ENCODE peak calls at places on chromosomes 11 and 22, in six cellular contexts. One of them, this sample, is unnamed.

GRCh38 chr11:117949062-117949461 is 19.9 kb upstream of the TMPRSS13 start:
- DNase-seq in PC-3: no peak
- DNase-seq in osteoblast: no peak
- DNase-seq in suprapubic skin: no peak
- DNase-seq in IMR-90: no peak
- DNase-seq in HCT116: no peak
- DNase-seq in this sample: no peak

GRCh38 chr11:13116491-13116890 is 107.4 kb downstream of the RASSF10 start:
- DNase-seq in suprapubic skin: no peak
- DNase-seq in osteoblast: no peak
- DNase-seq in PC-3: no peak
- DNase-seq in IMR-90: no peak
- DNase-seq in HCT116: no peak
- DNase-seq in this sample: no peak

GRCh38 chr11:2963112-2963754 is 28.9 kb downstream of the NAP1L4 start:
- DNase-seq in IMR-90: no peak
- DNase-seq in HCT116: no peak
- DNase-seq in suprapubic skin: no peak
- DNase-seq in PC-3: no peak
- DNase-seq in osteoblast: peak
- DNase-seq in this sample: no peak

GRCh38 chr11:102950622-102951081 is 4.9 kb downstream of the MMP13 start:
- DNase-seq in PC-3: peak
- DNase-seq in suprapubic skin: no peak
- DNase-seq in osteoblast: no peak
- DNase-seq in HCT116: no peak
- DNase-seq in IMR-90: peak
- DNase-seq in this sample: no peak

GRCh38 chr11:91194551-91194950 is 971.7 kb upstream of the CHORDC1 start:
- DNase-seq in suprapubic skin: no peak
- DNase-seq in IMR-90: no peak
- DNase-seq in PC-3: no peak
- DNase-seq in osteoblast: no peak
- DNase-seq in HCT116: no peak
- DNase-seq in this sample: no peak

GRCh38 chr11:15006139-15006759 is 34.1 kb upstream of the CALCA start:
- DNase-seq in IMR-90: peak
- DNase-seq in osteoblast: no peak
- DNase-seq in PC-3: peak
- DNase-seq in suprapubic skin: no peak
- DNase-seq in HCT116: peak
- DNase-seq in this sample: no peak

GRCh38 chr11:118212131-118212725 is 12.6 kb downstream of the JAML start:
- DNase-seq in suprapubic skin: no peak
- DNase-seq in osteoblast: no peak
- DNase-seq in PC-3: no peak
- DNase-seq in IMR-90: no peak
- DNase-seq in HCT116: no peak
- DNase-seq in this sample: no peak

GRCh38 chr22:40029189-40029890 is 34.6 kb downstream of the FAM83F start:
- DNase-seq in IMR-90: no peak
- DNase-seq in PC-3: no peak
- DNase-seq in HCT116: no peak
- DNase-seq in osteoblast: no peak
- DNase-seq in suprapubic skin: no peak
- DNase-seq in this sample: no peak

GRCh38 chr11:2447253-2447950 is 2.6 kb downstream of the KCNQ1 start:
- DNase-seq in suprapubic skin: peak
- DNase-seq in osteoblast: peak
- DNase-seq in HCT116: no peak
- DNase-seq in IMR-90: no peak
- DNase-seq in PC-3: no peak
- DNase-seq in this sample: no peak

DNA sequence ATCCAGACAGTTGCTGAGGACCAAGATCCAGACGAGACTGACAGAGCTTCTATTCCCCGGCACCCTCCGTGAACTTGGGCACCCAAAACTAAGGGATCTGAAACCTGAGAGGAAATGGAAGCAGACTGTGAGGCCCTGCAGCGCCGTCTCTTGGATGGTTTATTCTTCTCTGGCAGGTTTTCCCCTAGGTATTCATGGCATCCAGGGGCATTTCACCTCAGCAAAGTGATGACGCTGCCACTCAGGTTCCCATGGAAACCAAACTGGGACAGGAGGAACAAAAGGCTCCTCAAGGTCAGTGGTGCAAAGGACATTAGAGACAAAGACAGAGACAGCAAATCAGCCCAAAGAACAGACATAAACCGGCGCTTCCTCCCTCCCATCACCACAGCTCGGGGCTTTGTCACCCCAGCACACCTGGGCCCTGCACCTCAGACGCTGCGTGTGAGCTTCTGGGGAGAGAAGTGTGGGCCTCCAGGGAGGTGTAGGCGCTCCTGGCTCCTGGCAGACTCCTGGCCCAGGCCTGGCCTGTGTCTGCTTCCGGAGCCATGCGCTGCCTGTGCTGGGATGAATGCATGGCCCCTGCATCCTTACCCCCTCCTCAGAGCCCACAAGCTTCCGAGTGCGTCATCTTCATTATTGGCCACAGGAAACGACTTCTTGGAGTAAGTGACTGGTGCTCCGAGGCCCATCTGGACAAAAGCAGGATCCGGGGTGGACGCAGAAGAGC is 6.0 kb downstream of the TP53AIP1 start:
- DNase-seq in PC-3: no peak
- DNase-seq in HCT116: no peak
- DNase-seq in suprapubic skin: no peak
- DNase-seq in IMR-90: no peak
- DNase-seq in osteoblast: peak
- DNase-seq in this sample: no peak
- H3K27ac ChIP-seq in PC-3: no peak
- H3K27ac ChIP-seq in HCT116: no peak
- H3K27ac ChIP-seq in suprapubic skin: no peak
- H3K27ac ChIP-seq in IMR-90: no peak
- H3K27ac ChIP-seq in osteoblast: no peak
- H3K27ac ChIP-seq in this sample: no peak

DNA sequence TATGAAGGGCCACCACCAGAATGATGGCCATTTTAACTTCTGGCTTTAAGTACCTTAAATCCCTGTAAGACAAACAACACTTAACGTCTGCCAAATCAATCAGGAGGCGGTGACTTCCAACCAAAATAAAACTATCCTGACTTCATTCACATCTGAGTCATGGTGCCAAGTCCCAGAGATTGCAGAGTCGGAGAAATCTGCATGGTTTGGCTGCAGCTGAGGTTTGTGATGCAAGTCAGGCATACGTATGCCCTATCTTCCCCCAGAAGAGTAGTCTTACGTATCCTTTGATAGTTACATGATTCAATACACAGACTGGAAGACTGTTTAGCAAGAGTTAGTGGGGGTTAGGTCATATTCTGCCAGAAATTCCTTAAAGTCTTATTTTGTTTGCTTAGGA is 1.7 kb upstream of the GAB2 start:
- DNase-seq in IMR-90: peak
- DNase-seq in PC-3: peak
- DNase-seq in osteoblast: peak
- DNase-seq in suprapubic skin: peak
- DNase-seq in HCT116: no peak
- DNase-seq in this sample: peak
- H3K27ac ChIP-seq in IMR-90: peak
- H3K27ac ChIP-seq in PC-3: no peak
- H3K27ac ChIP-seq in osteoblast: peak
- H3K27ac ChIP-seq in suprapubic skin: no peak
- H3K27ac ChIP-seq in HCT116: no peak
- H3K27ac ChIP-seq in this sample: no peak

GRCh38 chr22:50672041-50672440 is 582 bp upstream of the SHANK3 start:
- DNase-seq in PC-3: no peak
- DNase-seq in osteoblast: peak
- DNase-seq in suprapubic skin: peak
- DNase-seq in IMR-90: no peak
- DNase-seq in HCT116: no peak
- DNase-seq in this sample: no peak
- H3K27ac ChIP-seq in PC-3: no peak
- H3K27ac ChIP-seq in osteoblast: no peak
- H3K27ac ChIP-seq in suprapubic skin: peak
- H3K27ac ChIP-seq in IMR-90: no peak
- H3K27ac ChIP-seq in HCT116: no peak
- H3K27ac ChIP-seq in this sample: no peak

GRCh38 chr22:20459862-20460261 is 22.2 kb upstream of the SCARF2 start:
- DNase-seq in IMR-90: no peak
- DNase-seq in PC-3: no peak
- DNase-seq in HCT116: no peak
- DNase-seq in osteoblast: no peak
- DNase-seq in suprapubic skin: no peak
- DNase-seq in this sample: no peak
- H3K27ac ChIP-seq in IMR-90: no peak
- H3K27ac ChIP-seq in PC-3: no peak
- H3K27ac ChIP-seq in HCT116: no peak
- H3K27ac ChIP-seq in osteoblast: no peak
- H3K27ac ChIP-seq in suprapubic skin: no peak
- H3K27ac ChIP-seq in this sample: no peak

GRCh38 chr11:64222651-64223000 is 3.4 kb downstream of the TRPT1 start:
- DNase-seq in PC-3: no peak
- DNase-seq in IMR-90: no peak
- DNase-seq in osteoblast: peak
- DNase-seq in suprapubic skin: no peak
- DNase-seq in HCT116: no peak
- DNase-seq in this sample: no peak

GRCh38 chr11:64224151-64224890 is 1.7 kb downstream of the TRPT1 start:
- DNase-seq in HCT116: no peak
- DNase-seq in suprapubic skin: peak
- DNase-seq in IMR-90: no peak
- DNase-seq in osteoblast: no peak
- DNase-seq in PC-3: peak
- DNase-seq in this sample: no peak

GRCh38 chr11:64220798-64221197 is 5.2 kb downstream of the TRPT1 start:
- DNase-seq in suprapubic skin: no peak
- DNase-seq in HCT116: no peak
- DNase-seq in PC-3: no peak
- DNase-seq in osteoblast: peak
- DNase-seq in IMR-90: no peak
- DNase-seq in this sample: no peak

GRCh38 chr11:64224891-64225607 is 937 bp downstream of the TRPT1 start:
- DNase-seq in HCT116: no peak
- DNase-seq in IMR-90: no peak
- DNase-seq in PC-3: no peak
- DNase-seq in suprapubic skin: no peak
- DNase-seq in osteoblast: no peak
- DNase-seq in this sample: no peak

DNA sequence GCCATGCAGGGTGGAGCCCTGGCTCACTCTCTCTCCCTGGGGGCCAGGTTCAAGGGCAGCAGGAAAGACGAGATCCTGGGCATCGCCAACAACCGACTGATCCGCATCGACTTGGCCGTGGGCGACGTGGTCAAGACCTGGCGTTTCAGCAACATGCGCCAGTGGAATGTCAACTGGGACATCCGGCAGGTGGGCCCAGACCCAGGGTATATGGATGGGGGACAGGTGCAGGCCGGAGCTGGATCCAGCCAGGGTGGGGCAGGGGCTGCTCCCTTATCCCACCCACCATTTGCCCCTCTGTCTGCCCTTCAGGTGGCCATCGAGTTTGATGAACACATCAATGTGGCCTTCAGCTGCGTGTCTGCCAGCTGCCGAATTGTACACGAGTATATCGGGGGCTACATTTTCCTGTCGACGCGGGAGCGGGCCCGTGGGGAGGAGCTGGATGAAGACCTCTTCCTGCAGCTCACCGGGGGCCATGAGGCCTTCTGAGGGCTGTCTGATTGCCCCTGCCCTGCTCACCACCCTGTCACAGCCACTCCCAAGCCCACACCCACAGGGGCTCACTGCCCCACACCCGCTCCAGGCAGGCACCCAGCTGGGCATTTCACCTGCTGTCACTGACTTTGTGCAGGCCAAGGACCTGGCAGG is 2.9 kb downstream of the TRPT1 start:
- DNase-seq in IMR-90: no peak
- DNase-seq in suprapubic skin: peak
- DNase-seq in osteoblast: no peak
- DNase-seq in HCT116: no peak
- DNase-seq in PC-3: no peak
- DNase-seq in this sample: no peak
- H3K27ac ChIP-seq in IMR-90: no peak
- H3K27ac ChIP-seq in suprapubic skin: no peak
- H3K27ac ChIP-seq in osteoblast: no peak
- H3K27ac ChIP-seq in HCT116: no peak
- H3K27ac ChIP-seq in PC-3: no peak
- H3K27ac ChIP-seq in this sample: no peak

GRCh38 chr11:46270707-46271106 is 6.8 kb upstream of the CREB3L1 start:
- DNase-seq in osteoblast: no peak
- DNase-seq in suprapubic skin: no peak
- DNase-seq in HCT116: no peak
- DNase-seq in IMR-90: no peak
- DNase-seq in PC-3: no peak
- DNase-seq in this sample: no peak

GRCh38 chr11:46271407-46271806 is 6.1 kb upstream of the CREB3L1 start:
- DNase-seq in IMR-90: no peak
- DNase-seq in osteoblast: no peak
- DNase-seq in suprapubic skin: no peak
- DNase-seq in PC-3: no peak
- DNase-seq in HCT116: no peak
- DNase-seq in this sample: no peak

GRCh38 chr11:46273511-46274205 is 3.8 kb upstream of the CREB3L1 start:
- DNase-seq in IMR-90: no peak
- DNase-seq in HCT116: no peak
- DNase-seq in osteoblast: peak
- DNase-seq in suprapubic skin: no peak
- DNase-seq in PC-3: peak
- DNase-seq in this sample: no peak

GRCh38 chr11:46271875-46272815 is 5.3 kb upstream of the CREB3L1 start:
- DNase-seq in PC-3: no peak
- DNase-seq in HCT116: no peak
- DNase-seq in osteoblast: no peak
- DNase-seq in IMR-90: no peak
- DNase-seq in suprapubic skin: no peak
- DNase-seq in this sample: no peak

GRCh38 chr11:46272816-46273427 is 4.5 kb upstream of the CREB3L1 start:
- DNase-seq in IMR-90: peak
- DNase-seq in suprapubic skin: no peak
- DNase-seq in osteoblast: peak
- DNase-seq in HCT116: no peak
- DNase-seq in PC-3: peak
- DNase-seq in this sample: peak
- H3K27ac ChIP-seq in IMR-90: peak
- H3K27ac ChIP-seq in suprapubic skin: peak
- H3K27ac ChIP-seq in osteoblast: peak
- H3K27ac ChIP-seq in HCT116: no peak
- H3K27ac ChIP-seq in PC-3: peak
- H3K27ac ChIP-seq in this sample: peak

GRCh38 chr11:12110714-12111481 is 508 bp downstream of the MICAL2 start:
- DNase-seq in osteoblast: peak
- DNase-seq in suprapubic skin: no peak
- DNase-seq in IMR-90: no peak
- DNase-seq in HCT116: no peak
- DNase-seq in PC-3: peak
- DNase-seq in this sample: peak
- H3K27ac ChIP-seq in osteoblast: peak
- H3K27ac ChIP-seq in suprapubic skin: peak
- H3K27ac ChIP-seq in IMR-90: peak
- H3K27ac ChIP-seq in HCT116: peak
- H3K27ac ChIP-seq in PC-3: peak
- H3K27ac ChIP-seq in this sample: peak

GRCh38 chr22:17777005-17777716 is 2.9 kb upstream of the BID start:
- DNase-seq in osteoblast: peak
- DNase-seq in HCT116: no peak
- DNase-seq in IMR-90: no peak
- DNase-seq in PC-3: no peak
- DNase-seq in suprapubic skin: no peak
- DNase-seq in this sample: no peak
- H3K27ac ChIP-seq in osteoblast: no peak
- H3K27ac ChIP-seq in HCT116: no peak
- H3K27ac ChIP-seq in IMR-90: no peak
- H3K27ac ChIP-seq in PC-3: no peak
- H3K27ac ChIP-seq in suprapubic skin: peak
- H3K27ac ChIP-seq in this sample: no peak

This sample was measured in testis.